ENCODE peak calls at places on chromosome 15, in seven cellular contexts. O is HCT116, I is MM.1S, A is GM23248, P is GM23338, T is PC-9, H is hepatocyte. S is an unnamed sample. For H3K9me2, the result is how much of the 10 kb centered on the place peaks cover.

GRCh38 chr15:99282129-99282528 is 30.8 kb downstream of the LRRC28 start:
- DNase-seq in O (no peak), I (no peak), A (no peak), P (no peak), T (no peak), H (no peak), S (peak)

GRCh38 chr15:85048430-85048829 is 66.8 kb downstream of the PDE8A start:
- DNase-seq in O (no peak), I (no peak), A (peak), P (no peak), T (no peak), H (no peak), S (peak)

GRCh38 chr15:57758556-57758955 is 52.0 kb downstream of the POLR2M start:
- DNase-seq in O (no peak), I (no peak), A (no peak), P (no peak), T (no peak), H (no peak), S (no peak)

GRCh38 chr15:58269455-58270414 is 131.6 kb downstream of the AQP9 start:
- DNase-seq in O (peak), I (peak), A (peak), P (peak), T (peak), H (peak), S (peak)

GRCh38 chr15:77019476-77020331 is 24.8 kb downstream of the PSTPIP1 start:
- DNase-seq in O (no peak), I (no peak), A (peak), P (no peak), T (no peak), H (no peak), S (no peak)

GRCh38 chr15:82832601-82833209 is 23.3 kb downstream of the WHAMM start:
- DNase-seq in O (peak), I (no peak), A (peak), P (no peak), T (peak), H (no peak), S (peak)

GRCh38 chr15:39969871-39970270 is 36.0 kb downstream of the EIF2AK4 start:
- DNase-seq in O (peak), I (no peak), A (peak), P (no peak), T (peak), H (no peak), S (no peak)

GRCh38 chr15:58947179-58947578 is 13.7 kb upstream of the SLTM start:
- DNase-seq in O (no peak), I (no peak), A (no peak), P (no peak), T (no peak), H (no peak), S (peak)

GRCh38 chr15:57510647-57511046 is 81.1 kb upstream of the MYZAP start:
- DNase-seq in O (no peak), I (no peak), A (no peak), P (no peak), T (no peak), H (peak), S (no peak)

GRCh38 chr15:90018216-90018831 is 17.2 kb downstream of the ZNF710 start:
- DNase-seq in O (no peak), I (no peak), A (no peak), P (no peak), T (no peak), H (no peak), S (no peak)

GRCh38 chr15:67013696-67014095 is 51.7 kb upstream of the SMAD3 start:
- DNase-seq in O (no peak), I (no peak), A (no peak), P (peak), T (no peak), H (no peak), S (no peak)

GRCh38 chr15:51092480-51092879 is 2.2 kb downstream of the TNFAIP8L3 start:
- DNase-seq in O (no peak), I (no peak), A (no peak), P (no peak), T (no peak), H (no peak), S (no peak)

GRCh38 chr15:69143756-69144436 is 16.5 kb upstream of the GLCE start:
- DNase-seq in O (no peak), I (no peak), A (no peak), P (no peak), T (peak), H (peak), S (no peak)

GRCh38 chr15:86432861-86433260 is 353.2 kb downstream of the AGBL1 start:
- DNase-seq in O (no peak), I (no peak), A (no peak), P (no peak), T (no peak), H (peak), S (no peak)

GRCh38 chr15:100350434-100351226 is 8.9 kb upstream of the ADAMTS17 start:
- DNase-seq in O (no peak), I (peak), A (peak), P (no peak), T (peak), H (peak), S (peak)

GRCh38 chr15:78928616-78929093 is 16.2 kb downstream of the CTSH start:
- DNase-seq in O (no peak), I (no peak), A (no peak), P (no peak), T (no peak), H (no peak), S (no peak)

GRCh38 chr15:85867250-85867649 is 72.5 kb upstream of the KLHL25 start:
- DNase-seq in O (no peak), I (no peak), A (no peak), P (no peak), T (no peak), H (no peak), S (no peak)

GRCh38 chr15:86082619-86083377 is 3.1 kb downstream of the AGBL1 start:
- DNase-seq in O (no peak), I (no peak), A (no peak), P (no peak), T (no peak), H (peak), S (no peak)

GRCh38 chr15:50993598-50993997 is 85.1 kb downstream of the AP4E1 start:
- DNase-seq in O (no peak), I (no peak), A (peak), P (no peak), T (no peak), H (no peak), S (peak)

GRCh38 chr15:61057830-61058529 is 171.1 kb downstream of the RORA start:
- DNase-seq in O (no peak), I (no peak), A (peak), P (no peak), T (no peak), H (no peak), S (no peak)

GRCh38 chr15:92033723-92034122 is 180.2 kb downstream of the SLCO3A1 start:
- DNase-seq in O (no peak), I (no peak), A (no peak), P (no peak), T (no peak), H (no peak), S (no peak)

GRCh38 chr15:37678124-37678523 is 256.3 kb upstream of the TMCO5A start:
- DNase-seq in O (no peak), I (no peak), A (no peak), P (peak), T (no peak), H (no peak), S (no peak)

GRCh38 chr15:67158367-67158766 is 93.0 kb downstream of the SMAD3 start:
- DNase-seq in O (no peak), I (no peak), A (no peak), P (no peak), T (no peak), H (no peak), S (no peak)

GRCh38 chr15:62455441-62455921 is 290.4 kb upstream of the C2CD4B start:
- DNase-seq in O (no peak), I (no peak), A (no peak), P (no peak), T (no peak), H (no peak), S (peak)

GRCh38 chr15:90596943-90597342 is 67.2 kb downstream of the CRTC3 start:
- DNase-seq in O (no peak), I (no peak), A (no peak), P (no peak), T (no peak), H (no peak), S (no peak)

GRCh38 chr15:81211376-81211775 is 14.7 kb downstream of the IL16 start:
- DNase-seq in O (no peak), I (no peak), A (no peak), P (no peak), T (no peak), H (no peak), S (no peak)
- H3K9me2 ChIP-seq in O (under half), I (under half), A (under half), P (under half), T (under half), H (under half), S (under half)

GRCh38 chr15:75659928-75660645 is 12.4 kb downstream of the SNX33 start:
- DNase-seq in O (no peak), I (no peak), A (peak), P (no peak), T (no peak), H (no peak), S (no peak)

GRCh38 chr15:75656813-75657212 is 9.1 kb downstream of the SNX33 start:
- DNase-seq in O (no peak), I (no peak), A (no peak), P (no peak), T (no peak), H (no peak), S (no peak)

GRCh38 chr15:75661779-75662140 is 14.0 kb downstream of the SNX33 start:
- DNase-seq in O (no peak), I (no peak), A (no peak), P (no peak), T (no peak), H (no peak), S (no peak)

GRCh38 chr15:75661041-75661778 is 13.5 kb downstream of the SNX33 start:
- DNase-seq in O (no peak), I (no peak), A (peak), P (peak), T (peak), H (peak), S (peak)

GRCh38 chr15:75659141-75659771 is 11.5 kb downstream of the SNX33 start:
- DNase-seq in O (no peak), I (no peak), A (no peak), P (no peak), T (no peak), H (no peak), S (no peak)
- H3K27ac ChIP-seq in O (no peak), I (no peak), A (peak), P (no peak), T (no peak), H (no peak), S (no peak)

GRCh38 chr15:87576486-87577176 is 679.9 kb downstream of the NTRK3 start:
- DNase-seq in O (no peak), I (peak), A (no peak), P (no peak), T (no peak), H (no peak), S (peak)
- TF ChIP-seq EZH2 in O (no peak), I (no peak), A (no peak), P (no peak), T (no peak), H (no peak), S (no peak)

GRCh38 chr15:72379856-72380255 is 4.0 kb upstream of the HEXA start:
- DNase-seq in O (no peak), I (no peak), A (no peak), P (no peak), T (no peak), H (no peak), S (no peak)
- H3K9me2 ChIP-seq in O (under half), I (under half), A (under half), P (under half), T (under half), H (under half), S (under half)

S was measured in PC-3.